ENCODE peak calls at places on chromosomes 5 and 9, in five cellular contexts. Z is SK-N-SH, Q is uterus, R is cardiac muscle cell, M is left ventricle myocardium inferior. I is an unnamed sample. For H3K4me1, the result is how much of the 10 kb centered on the place peaks cover.

GRCh38 chr5:89556215-89557009 is 673.4 kb upstream of the MEF2C start:
- DNase-seq in Z (no peak), Q (no peak), R (peak), M (no peak), I (no peak)

GRCh38 chr5:113050606-113051391 is 74.2 kb downstream of the DCP2 start:
- DNase-seq in Z (no peak), Q (peak), R (peak), M (no peak), I (no peak)

GRCh38 chr9:134532084-134532483 is 109.5 kb upstream of the COL5A1 start:
- DNase-seq in Z (no peak), Q (peak), R (no peak), M (no peak), I (no peak)

GRCh38 chr5:167835146-167835545 is 456.3 kb upstream of the WWC1 start:
- DNase-seq in Z (no peak), Q (no peak), R (peak), M (no peak), I (no peak)

GRCh38 chr9:133113928-133114351 is 7.1 kb downstream of the RALGDS start:
- DNase-seq in Z (peak), Q (no peak), R (no peak), M (peak), I (no peak)

GRCh38 chr9:131411719-131412681 is 18.1 kb downstream of the PRRC2B start:
- DNase-seq in Z (no peak), Q (no peak), R (no peak), M (no peak), I (no peak)

GRCh38 chr5:75034137-75034739 is 18.1 kb downstream of the GCNT4 start:
- DNase-seq in Z (no peak), Q (no peak), R (no peak), M (no peak), I (no peak)

GRCh38 chr5:35921930-35922329 is 16.5 kb downstream of the CAPSL start:
- DNase-seq in Z (no peak), Q (no peak), R (no peak), M (no peak), I (no peak)

GRCh38 chr9:37968228-37968672 is 64.3 kb upstream of the SLC25A51 start:
- DNase-seq in Z (no peak), Q (no peak), R (peak), M (no peak), I (no peak)

GRCh38 chr5:151924564-151925395 is at the start of gene GLRA1:
- DNase-seq in Z (peak), Q (peak), R (peak), M (peak), I (peak)

GRCh38 chr5:68911840-68912690 is 181.7 kb upstream of the SLC30A5 start:
- DNase-seq in Z (no peak), Q (no peak), R (peak), M (no peak), I (no peak)

GRCh38 chr9:110104201-110104845 is 103.6 kb downstream of the C9orf152 start:
- DNase-seq in Z (no peak), Q (no peak), R (peak), M (no peak), I (no peak)

GRCh38 chr5:103523319-103523718 is 39.3 kb downstream of the NUDT12 start:
- DNase-seq in Z (no peak), Q (no peak), R (no peak), M (no peak), I (no peak)

GRCh38 chr9:79277916-79278447 is 293.8 kb upstream of the TLE4 start:
- DNase-seq in Z (no peak), Q (no peak), R (no peak), M (no peak), I (no peak)

GRCh38 chr5:132481243-132482211 is 9.0 kb downstream of the IRF1 start:
- DNase-seq in Z (no peak), Q (no peak), R (no peak), M (no peak), I (no peak)

GRCh38 chr5:82723168-82723567 is 354.0 kb downstream of the TMEM167A start:
- DNase-seq in Z (no peak), Q (no peak), R (no peak), M (no peak), I (no peak)

GRCh38 chr5:53358794-53359193 is 121.6 kb upstream of the FST start:
- DNase-seq in Z (no peak), Q (no peak), R (no peak), M (no peak), I (no peak)

GRCh38 chr5:147857302-147858129 is 21.0 kb upstream of the SCGB3A2 start:
- DNase-seq in Z (peak), Q (peak), R (peak), M (no peak), I (peak)

GRCh38 chr9:123725389-123725788 is 204.5 kb downstream of the DENND1A start:
- DNase-seq in Z (peak), Q (no peak), R (no peak), M (peak), I (no peak)

GRCh38 chr9:77944556-77945261 is 86.9 kb downstream of the GNAQ start:
- DNase-seq in Z (no peak), Q (no peak), R (no peak), M (no peak), I (peak)

GRCh38 chr5:156800982-156801381 is 49.1 kb upstream of the PPP1R2B start:
- DNase-seq in Z (no peak), Q (no peak), R (no peak), M (no peak), I (peak)

GRCh38 chr5:72633041-72633445 is 125.8 kb upstream of the ZNF366 start:
- DNase-seq in Z (no peak), Q (peak), R (peak), M (no peak), I (no peak)

GRCh38 chr9:40927851-40928802 is 200.4 kb downstream of the FOXD4L6 start:
- DNase-seq in Z (no peak), Q (no peak), R (no peak), M (no peak), I (no peak)

GRCh38 chr5:94746731-94747124 is 128.3 kb downstream of the SLF1 start:
- DNase-seq in Z (no peak), Q (no peak), R (peak), M (no peak), I (no peak)

DNA sequence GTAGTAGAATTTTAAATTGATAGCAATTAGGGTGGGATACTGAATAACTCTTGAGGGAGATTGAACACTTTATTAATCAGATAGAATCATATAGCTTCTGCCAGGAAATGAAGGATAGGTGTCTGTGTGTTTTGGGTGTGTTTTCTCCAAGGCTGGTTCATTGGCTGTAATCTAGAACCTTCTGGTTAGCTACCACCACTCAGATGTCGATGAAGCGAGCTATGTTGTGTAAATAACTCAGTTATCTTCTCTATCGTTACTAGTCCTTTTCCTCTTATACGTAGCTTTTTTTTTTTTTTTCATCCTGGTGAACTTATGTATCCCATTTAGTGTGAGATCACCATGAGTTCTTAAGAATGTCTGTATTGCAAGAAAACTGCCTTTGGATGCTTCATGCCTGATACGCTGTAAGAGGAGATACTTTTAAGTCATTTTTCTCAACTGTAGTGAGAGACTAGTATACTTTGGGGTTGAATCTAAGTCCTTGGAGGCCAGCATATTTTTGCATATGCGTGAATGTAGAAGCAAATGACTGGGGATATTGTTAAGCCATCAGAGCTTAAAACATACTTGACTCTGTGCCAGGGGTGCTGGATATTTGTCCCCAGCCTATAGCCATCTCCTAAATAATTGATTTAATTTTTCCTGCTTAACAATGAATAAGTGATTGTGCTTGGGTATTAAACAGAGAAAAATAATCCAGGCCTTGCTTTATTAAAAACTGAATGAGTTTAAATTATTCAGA is 2.2 kb downstream of the TNFAIP8 start:
- DNase-seq in Z (no peak), Q (no peak), R (no peak), M (no peak), I (no peak)
- H3K4me3 ChIP-seq in Z (no peak), Q (no peak), R (peak), M (peak), I (no peak)

GRCh38 chr9:111455638-111456037 is 28.5 kb downstream of the ECPAS start:
- DNase-seq in Z (no peak), Q (no peak), R (no peak), M (no peak), I (no peak)

GRCh38 chr9:111454751-111455150 is 29.4 kb downstream of the ECPAS start:
- DNase-seq in Z (no peak), Q (no peak), R (no peak), M (no peak), I (no peak)

GRCh38 chr9:111458139-111459009 is 25.8 kb downstream of the ECPAS start:
- DNase-seq in Z (no peak), Q (no peak), R (peak), M (no peak), I (no peak)

GRCh38 chr9:111451570-111451969 is 32.6 kb downstream of the ECPAS start:
- DNase-seq in Z (no peak), Q (no peak), R (no peak), M (no peak), I (no peak)

DNA sequence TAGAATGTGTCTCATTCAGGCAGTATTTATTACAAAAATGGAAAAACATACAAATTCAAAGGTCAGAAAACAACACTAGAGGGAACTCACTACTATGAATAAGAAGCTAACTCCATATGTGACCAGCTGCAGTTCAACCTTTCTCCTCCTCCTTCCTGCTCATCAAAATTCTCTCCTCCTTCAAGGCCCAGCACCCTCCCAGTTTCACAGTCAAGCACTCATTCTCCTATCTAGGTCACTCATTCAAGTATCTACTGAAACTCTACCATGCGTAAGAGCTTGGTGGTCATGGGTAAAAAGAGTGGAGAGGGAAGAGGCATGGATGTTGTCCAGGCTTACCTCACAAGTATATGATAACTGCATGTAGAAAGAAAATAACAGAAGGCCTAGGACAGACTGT is 27.6 kb downstream of the ECPAS start:
- DNase-seq in Z (no peak), Q (no peak), R (peak), M (no peak), I (no peak)
- H3K4me1 ChIP-seq in Z (under half), Q (under half), R (under half), M (half or more), I (under half)

GRCh38 chr5:58759745-58760144 is 176.9 kb downstream of the RAB3C start:
- DNase-seq in Z (no peak), Q (no peak), R (peak), M (no peak), I (no peak)
- H3K4me3 ChIP-seq in Z (no peak), Q (peak), R (no peak), M (peak), I (no peak)

GRCh38 chr9:33139421-33140228 is 27.5 kb downstream of the B4GALT1 start:
- DNase-seq in Z (no peak), Q (peak), R (peak), M (peak), I (no peak)

GRCh38 chr9:33137781-33138264 is 29.3 kb downstream of the B4GALT1 start:
- DNase-seq in Z (no peak), Q (no peak), R (no peak), M (no peak), I (no peak)

GRCh38 chr9:33140406-33141360 is 26.5 kb downstream of the B4GALT1 start:
- DNase-seq in Z (no peak), Q (no peak), R (no peak), M (no peak), I (no peak)

GRCh38 chr9:33137271-33137670 is 29.9 kb downstream of the B4GALT1 start:
- DNase-seq in Z (no peak), Q (no peak), R (no peak), M (no peak), I (no peak)

GRCh38 chr9:33138768-33139167 is 28.4 kb downstream of the B4GALT1 start:
- DNase-seq in Z (no peak), Q (no peak), R (no peak), M (no peak), I (no peak)
- H3K4me1 ChIP-seq in Z (under half), Q (under half), R (under half), M (half or more), I (under half)

GRCh38 chr5:37663538-37663937 is 176.3 kb downstream of the GDNF start:
- DNase-seq in Z (no peak), Q (no peak), R (no peak), M (no peak), I (no peak)
- H3K4me3 ChIP-seq in Z (no peak), Q (no peak), R (no peak), M (no peak), I (no peak)

GRCh38 chr9:120878188-120879130 is 1.5 kb upstream of the PHF19 start:
- DNase-seq in Z (no peak), Q (no peak), R (no peak), M (no peak), I (no peak)

GRCh38 chr9:120877276-120878034 is 467 bp upstream of the PHF19 start:
- DNase-seq in Z (peak), Q (peak), R (peak), M (peak), I (peak)

GRCh38 chr9:120875954-120876841 is 790 bp downstream of the PHF19 start:
- DNase-seq in Z (peak), Q (peak), R (peak), M (peak), I (peak)

GRCh38 chr9:120875643-120875953 is 1.4 kb downstream of the PHF19 start:
- DNase-seq in Z (peak), Q (no peak), R (no peak), M (no peak), I (no peak)

DNA sequence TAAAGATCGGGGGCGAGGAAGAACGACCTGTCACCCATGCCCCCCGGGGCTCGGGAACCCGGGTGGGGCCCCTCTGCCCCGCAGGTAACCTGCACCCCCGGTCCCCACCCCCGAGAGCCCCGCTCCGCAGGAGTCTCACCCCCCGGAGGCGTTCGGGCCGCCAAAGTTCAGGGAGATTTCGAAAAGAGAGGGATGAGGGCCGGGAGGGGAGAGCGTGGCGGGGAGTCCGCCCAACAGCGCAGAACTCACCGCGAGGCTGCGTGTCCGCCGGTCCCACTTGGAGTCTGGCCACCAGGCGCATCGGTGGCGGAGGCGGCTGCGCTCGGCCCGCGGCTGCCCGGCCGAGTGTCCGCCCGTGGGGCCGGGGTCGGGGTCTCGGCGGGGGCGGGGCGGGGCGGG is at the start of gene PHF19:
- DNase-seq in Z (no peak), Q (peak), R (peak), M (peak), I (no peak)
- H3K4me1 ChIP-seq in Z (under half), Q (under half), R (under half), M (under half), I (under half)